ENCODE peak calls at places on chromosomes 16 and 17, in ten cellular contexts. C is heart right ventricle; T is GM23338; V is effector memory CD4-positive, alpha-beta T cell; Q is tibial nerve; A is neuronal stem cell; L is OCI-LY7; F is ovary; S is hepatocyte; D is aorta. R is an unnamed sample.
A peak's percentile ranks its signal among the peaks of the same experiment; 100 is the strongest.

GRCh38 chr17:58121925-58122324 is 26.3 kb upstream of the OR4D1 start:
- DNase-seq in Q (no peak), D (no peak), F (no peak), C (no peak), L (peak; percentile 39), S (peak; percentile 43), T (peak; percentile 69), V (peak; percentile 9), A (no peak), R (peak; percentile 45)

GRCh38 chr16:14497245-14498082 is 132.6 kb downstream of the PARN start:
- DNase-seq in T (no peak), A (peak; percentile 17), S (no peak), Q (no peak), F (no peak), L (no peak), D (no peak), C (no peak), V (no peak), R (no peak)

GRCh38 chr17:6986676-6987075 is 9.2 kb upstream of the ALOX12 start:
- DNase-seq in D (no peak), Q (no peak), V (no peak), A (no peak), C (no peak), S (no peak), F (no peak), T (no peak), L (no peak), R (no peak)

GRCh38 chr16:80932725-80933124 is 74.0 kb downstream of the CMC2 start:
- DNase-seq in D (peak; percentile 93), F (peak; percentile 40), C (peak; percentile 46), A (no peak), Q (no peak), T (peak; percentile 40), S (no peak), V (no peak), L (no peak), R (peak; percentile 61)

GRCh38 chr16:23286131-23286532 is 16.0 kb upstream of the SCNN1B start:
- DNase-seq in S (no peak), A (no peak), L (no peak), C (no peak), V (no peak), Q (no peak), F (no peak), D (no peak), T (no peak), R (no peak)

GRCh38 chr16:117381-118365 is 20.8 kb downstream of the NPRL3 start:
- DNase-seq in S (peak; percentile 74), V (peak; percentile 35), L (peak; percentile 71), F (no peak), A (peak; percentile 33), C (peak; percentile 48), T (peak; percentile 95), Q (no peak), D (peak; percentile 82), R (peak; percentile 83)

GRCh38 chr16:8370374-8371015 is 219.8 kb downstream of the TMEM114 start:
- DNase-seq in F (no peak), Q (no peak), T (peak; percentile 27), S (peak; percentile 20), L (no peak), V (no peak), A (no peak), D (no peak), C (no peak), R (peak; percentile 3)

GRCh38 chr17:57697891-57698708 is 47.0 kb downstream of the CCDC182 start:
- DNase-seq in Q (no peak), V (no peak), L (no peak), C (no peak), A (no peak), S (no peak), T (peak; percentile 20), F (no peak), D (no peak), R (no peak)

GRCh38 chr17:38667099-38667786 is 7.5 kb downstream of the EPOP start:
- DNase-seq in D (no peak), F (peak; percentile 63), C (peak; percentile 44), S (peak; percentile 86), V (peak; percentile 25), A (peak; percentile 74), T (peak; percentile 91), L (peak; percentile 78), Q (no peak), R (peak; percentile 64)

GRCh38 chr17:46877466-46877865 is 26.1 kb downstream of the WNT9B start:
- DNase-seq in T (no peak), A (no peak), V (no peak), Q (no peak), C (peak; percentile 33), F (no peak), L (peak; percentile 35), S (no peak), D (no peak), R (no peak)

GRCh38 chr17:13931752-13932477 is 137.4 kb upstream of the COX10 start:
- DNase-seq in V (no peak), Q (peak; percentile 79), C (peak; percentile 55), S (no peak), D (no peak), L (peak; percentile 7), T (peak; percentile 30), F (no peak), A (no peak), R (peak; percentile 21)

GRCh38 chr16:27721548-27722265 is 171.8 kb downstream of the KATNIP start:
- DNase-seq in D (peak; percentile 77), A (no peak), F (peak; percentile 59), C (peak; percentile 63), T (no peak), V (no peak), Q (peak; percentile 72), S (peak; percentile 58), L (no peak), R (no peak)

GRCh38 chr16:50881953-50882352 is 140.1 kb downstream of the CYLD start:
- DNase-seq in S (no peak), V (no peak), Q (no peak), C (no peak), T (no peak), D (no peak), A (no peak), L (no peak), F (no peak), R (no peak)

GRCh38 chr16:2897110-2897509 is 14.1 kb downstream of the FLYWCH2 start:
- DNase-seq in S (no peak), V (no peak), C (no peak), F (no peak), Q (no peak), A (no peak), T (no peak), L (peak; percentile 63), D (no peak), R (no peak)

GRCh38 chr17:7435676-7436555 is 681 bp downstream of the TMEM102 start:
- DNase-seq in S (peak; percentile 64), L (peak; percentile 83), F (no peak), A (peak; percentile 31), C (peak; percentile 48), V (peak; percentile 35), T (peak; percentile 80), D (peak; percentile 86), Q (no peak), R (peak; percentile 78)

GRCh38 chr16:64522548-64522947 is 599.3 kb downstream of the CDH11 start:
- DNase-seq in Q (no peak), V (no peak), T (no peak), D (no peak), L (no peak), A (no peak), S (no peak), F (no peak), C (no peak), R (no peak)

DNA sequence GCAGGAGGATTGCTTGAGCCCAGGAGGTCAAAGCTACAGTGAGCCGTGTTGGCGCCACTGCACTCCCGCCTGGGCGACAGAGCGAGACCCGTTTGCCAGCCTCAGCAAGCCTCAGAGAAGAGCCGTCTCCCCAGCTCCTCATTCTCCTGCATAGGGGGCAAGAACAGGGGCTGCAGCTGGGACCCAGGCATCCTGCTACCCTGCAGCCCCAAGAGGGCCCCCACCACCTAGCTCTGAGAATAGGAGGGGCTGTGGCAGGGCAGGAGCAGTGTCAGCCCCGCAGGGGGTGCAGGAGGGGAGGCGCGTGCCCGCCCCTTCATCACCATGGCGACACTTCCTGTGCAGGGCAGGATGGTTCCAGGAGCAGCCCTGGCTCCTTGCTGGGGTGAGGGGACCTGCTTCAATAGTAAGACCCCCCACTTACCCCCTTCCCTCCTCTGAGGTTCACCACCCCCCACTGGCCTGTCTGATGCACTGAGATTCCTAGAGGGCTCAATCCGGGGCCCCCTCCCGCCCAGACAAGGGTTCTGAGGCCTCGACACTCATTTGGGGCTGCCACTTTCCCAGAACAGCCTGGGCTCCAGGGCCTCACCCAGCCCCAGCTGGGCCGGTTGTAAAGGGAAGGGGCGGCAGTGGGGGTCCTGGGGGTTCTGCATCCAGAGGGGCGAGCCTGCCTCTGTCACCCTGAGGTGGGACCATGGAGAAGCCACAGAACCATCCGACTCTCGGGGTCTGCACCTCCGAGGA is 20.2 kb downstream of the VASN start:
- DNase-seq in C (no peak), V (no peak), L (no peak), F (no peak), A (no peak), S (no peak), T (peak; percentile 82), D (no peak), Q (no peak), R (peak; percentile 76)
- H3K4me1 ChIP-seq in C (peaks cover 36% of the 10 kb centered on the region), V (no peaks in the 10 kb centered on the region), L (peaks cover 7% of the 10 kb centered on the region), F (peaks cover 17% of the 10 kb centered on the region), A (peaks cover 45% of the 10 kb centered on the region), S (peaks cover 43% of the 10 kb centered on the region), T (peaks cover 43% of the 10 kb centered on the region), D (no peaks in the 10 kb centered on the region), Q (peaks cover 68% of the 10 kb centered on the region), R (peaks cover 33% of the 10 kb centered on the region)

GRCh38 chr17:78847052-78847451 is 6.4 kb upstream of the USP36 start:
- DNase-seq in S (no peak), L (no peak), T (no peak), D (no peak), F (no peak), C (no peak), A (no peak), V (no peak), Q (no peak), R (no peak)
- H3K4me3 ChIP-seq in S (no peak overlapping the region), L (no peak overlapping the region), T (no peak overlapping the region), D (no peak overlapping the region), F (no peak overlapping the region), C (no peak overlapping the region), A (no peak overlapping the region), V (no peak overlapping the region), Q (no peak overlapping the region), R (no peak overlapping the region)

DNA sequence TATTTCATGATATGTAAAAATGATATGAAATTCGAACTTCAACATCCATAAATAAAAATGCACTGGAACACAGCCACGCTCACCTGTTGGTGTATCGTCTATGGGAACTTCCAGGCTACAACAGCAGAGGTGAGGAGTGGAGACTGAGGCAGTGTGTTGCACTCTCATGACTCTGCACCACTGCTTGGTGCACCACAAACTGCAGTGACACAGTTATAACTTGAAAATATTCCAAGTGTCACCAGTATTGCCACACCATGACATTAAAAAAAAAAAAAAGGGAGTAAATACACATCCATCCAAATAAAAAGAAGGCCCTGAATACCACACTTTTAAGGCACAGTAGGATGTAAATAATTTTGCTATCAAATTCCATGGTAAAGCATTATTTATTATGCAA is 34.4 kb downstream of the GNA13 start:
- DNase-seq in S (no peak), D (no peak), F (no peak), Q (no peak), A (no peak), V (no peak), C (no peak), L (no peak), T (no peak), R (peak; percentile 37)
- H3K4me1 ChIP-seq in S (peaks cover 23% of the 10 kb centered on the region), D (peaks cover 10% of the 10 kb centered on the region), F (peaks cover 17% of the 10 kb centered on the region), Q (peaks cover 65% of the 10 kb centered on the region), A (peaks cover 6% of the 10 kb centered on the region), V (peaks cover 31% of the 10 kb centered on the region), C (peaks cover 52% of the 10 kb centered on the region), L (peaks cover 78% of the 10 kb centered on the region), T (peaks cover 4% of the 10 kb centered on the region), R (peaks cover 71% of the 10 kb centered on the region)

GRCh38 chr17:66422181-66422580 is 119.8 kb downstream of the PRKCA start:
- DNase-seq in A (no peak), F (no peak), V (no peak), D (no peak), S (no peak), T (no peak), Q (no peak), L (no peak), C (no peak), R (no peak)
- H3K4me3 ChIP-seq in A (no peak overlapping the region), F (no peak overlapping the region), V (no peak overlapping the region), D (no peak overlapping the region), S (no peak overlapping the region), T (no peak overlapping the region), Q (no peak overlapping the region), L (no peak overlapping the region), C (no peak overlapping the region), R (no peak overlapping the region)

R was measured in A673.